ENCODE peak calls at places on chromosome 20, in nine cellular contexts. One of them, this sample, is unnamed.

GRCh38 chr20:9736373-9736772 is 102.5 kb downstream of the PAK5 start:
- DNase-seq in activated T-cell treated with anti-CD3 and anti-CD28 coated beads for 24 hours: no peak
- DNase-seq in stomach: no peak
- DNase-seq in H54: no peak
- DNase-seq in left colon: no peak
- DNase-seq in HTR-8/SVneo: no peak
- DNase-seq in progenitor cell of endocrine pancreas: no peak
- DNase-seq in activated CD4-positive, alpha-beta T cell treated with anti-CD3 and anti-CD28 coated beads, Interleukin-2, amount 10 ng/mL, durations not matched to agents 7 days and 5 days: no peak
- DNase-seq in substantia nigra: no peak
- DNase-seq in this sample: no peak

GRCh38 chr20:23344336-23344735 is 6.3 kb upstream of the NXT1 start:
- DNase-seq in activated T-cell treated with anti-CD3 and anti-CD28 coated beads for 24 hours: no peak
- DNase-seq in HTR-8/SVneo: no peak
- DNase-seq in stomach: no peak
- DNase-seq in H54: no peak
- DNase-seq in left colon: no peak
- DNase-seq in progenitor cell of endocrine pancreas: no peak
- DNase-seq in substantia nigra: no peak
- DNase-seq in activated CD4-positive, alpha-beta T cell treated with anti-CD3 and anti-CD28 coated beads, Interleukin-2, amount 10 ng/mL, durations not matched to agents 7 days and 5 days: no peak
- DNase-seq in this sample: no peak

GRCh38 chr20:45781391-45781931 is 10.2 kb downstream of the WFDC3 start:
- DNase-seq in progenitor cell of endocrine pancreas: no peak
- DNase-seq in HTR-8/SVneo: peak; percentile 86
- DNase-seq in stomach: peak; percentile 74
- DNase-seq in activated T-cell treated with anti-CD3 and anti-CD28 coated beads for 24 hours: no peak
- DNase-seq in H54: peak; percentile 53
- DNase-seq in activated CD4-positive, alpha-beta T cell treated with anti-CD3 and anti-CD28 coated beads, Interleukin-2, amount 10 ng/mL, durations not matched to agents 7 days and 5 days: no peak
- DNase-seq in left colon: no peak
- DNase-seq in substantia nigra: no peak
- DNase-seq in this sample: no peak

GRCh38 chr20:58004900-58005299 is 223.6 kb downstream of the ANKRD60 start:
- DNase-seq in progenitor cell of endocrine pancreas: no peak
- DNase-seq in left colon: peak; percentile 21
- DNase-seq in activated CD4-positive, alpha-beta T cell treated with anti-CD3 and anti-CD28 coated beads, Interleukin-2, amount 10 ng/mL, durations not matched to agents 7 days and 5 days: no peak
- DNase-seq in stomach: no peak
- DNase-seq in substantia nigra: no peak
- DNase-seq in activated T-cell treated with anti-CD3 and anti-CD28 coated beads for 24 hours: no peak
- DNase-seq in H54: no peak
- DNase-seq in HTR-8/SVneo: no peak
- DNase-seq in this sample: no peak

GRCh38 chr20:57400821-57401564 is 9.8 kb downstream of the RBM38 start:
- DNase-seq in stomach: no peak
- DNase-seq in H54: no peak
- DNase-seq in progenitor cell of endocrine pancreas: no peak
- DNase-seq in left colon: no peak
- DNase-seq in HTR-8/SVneo: no peak
- DNase-seq in activated T-cell treated with anti-CD3 and anti-CD28 coated beads for 24 hours: no peak
- DNase-seq in activated CD4-positive, alpha-beta T cell treated with anti-CD3 and anti-CD28 coated beads, Interleukin-2, amount 10 ng/mL, durations not matched to agents 7 days and 5 days: no peak
- DNase-seq in substantia nigra: no peak
- DNase-seq in this sample: no peak

GRCh38 chr20:50304883-50305635 is 114.4 kb downstream of the CEBPB start:
- DNase-seq in left colon: peak; percentile 66
- DNase-seq in H54: no peak
- DNase-seq in progenitor cell of endocrine pancreas: no peak
- DNase-seq in HTR-8/SVneo: no peak
- DNase-seq in activated CD4-positive, alpha-beta T cell treated with anti-CD3 and anti-CD28 coated beads, Interleukin-2, amount 10 ng/mL, durations not matched to agents 7 days and 5 days: no peak
- DNase-seq in substantia nigra: no peak
- DNase-seq in stomach: peak; percentile 61
- DNase-seq in activated T-cell treated with anti-CD3 and anti-CD28 coated beads for 24 hours: no peak
- DNase-seq in this sample: no peak

GRCh38 chr20:59955131-59955796 is 3.0 kb upstream of the CDH26 start:
- DNase-seq in HTR-8/SVneo: peak; percentile 61
- DNase-seq in H54: no peak
- DNase-seq in activated CD4-positive, alpha-beta T cell treated with anti-CD3 and anti-CD28 coated beads, Interleukin-2, amount 10 ng/mL, durations not matched to agents 7 days and 5 days: no peak
- DNase-seq in progenitor cell of endocrine pancreas: no peak
- DNase-seq in activated T-cell treated with anti-CD3 and anti-CD28 coated beads for 24 hours: no peak
- DNase-seq in substantia nigra: no peak
- DNase-seq in left colon: peak; percentile 8
- DNase-seq in stomach: no peak
- DNase-seq in this sample: peak; percentile 0

GRCh38 chr20:51001697-51002265 is 21.1 kb downstream of the KCNG1 start:
- DNase-seq in stomach: no peak
- DNase-seq in H54: no peak
- DNase-seq in activated T-cell treated with anti-CD3 and anti-CD28 coated beads for 24 hours: no peak
- DNase-seq in activated CD4-positive, alpha-beta T cell treated with anti-CD3 and anti-CD28 coated beads, Interleukin-2, amount 10 ng/mL, durations not matched to agents 7 days and 5 days: no peak
- DNase-seq in progenitor cell of endocrine pancreas: no peak
- DNase-seq in substantia nigra: no peak
- DNase-seq in HTR-8/SVneo: no peak
- DNase-seq in left colon: no peak
- DNase-seq in this sample: no peak

GRCh38 chr20:64176548-64177419 is 12.5 kb downstream of the MYT1 start:
- DNase-seq in substantia nigra: peak; percentile 44
- DNase-seq in activated T-cell treated with anti-CD3 and anti-CD28 coated beads for 24 hours: no peak
- DNase-seq in stomach: no peak
- DNase-seq in left colon: no peak
- DNase-seq in activated CD4-positive, alpha-beta T cell treated with anti-CD3 and anti-CD28 coated beads, Interleukin-2, amount 10 ng/mL, durations not matched to agents 7 days and 5 days: no peak
- DNase-seq in HTR-8/SVneo: no peak
- DNase-seq in progenitor cell of endocrine pancreas: no peak
- DNase-seq in H54: no peak
- DNase-seq in this sample: no peak

This sample was measured in CD4-positive, alpha-beta memory T cell.